ENCODE peak calls at places on chromosome 7, in four cellular contexts. R is HepG2, Q is GM12878, U is K562. C is an unnamed sample.

GRCh38 chr7:117193564-117193963 is 129.3 kb downstream of the WNT2 start:
- DNase-seq in R (no peak), Q (no peak), U (no peak), C (no peak)

GRCh38 chr7:133794490-133794889 is 332.6 kb upstream of the LRGUK start:
- DNase-seq in R (no peak), Q (no peak), U (no peak), C (no peak)

GRCh38 chr7:28298870-28299484 is 113.3 kb upstream of the CREB5 start:
- DNase-seq in R (peak), Q (no peak), U (peak), C (peak)

GRCh38 chr7:84591897-84592296 is 397.3 kb upstream of the SEMA3A start:
- DNase-seq in R (no peak), Q (no peak), U (no peak), C (no peak)

GRCh38 chr7:140358771-140359095 is 39.6 kb downstream of the SLC37A3 start:
- DNase-seq in R (no peak), Q (no peak), U (no peak), C (no peak)

GRCh38 chr7:46315891-46316290 is 394.8 kb upstream of the IGFBP3 start:
- DNase-seq in R (no peak), Q (no peak), U (no peak), C (no peak)

GRCh38 chr7:122438001-122438400 is 133.5 kb upstream of the FEZF1 start:
- DNase-seq in R (no peak), Q (no peak), U (no peak), C (no peak)

GRCh38 chr7:85041599-85042216 is 145.1 kb downstream of the SEMA3D start:
- DNase-seq in R (peak), Q (peak), U (peak), C (peak)

GRCh38 chr7:157373493-157373892 is 36.7 kb downstream of the DNAJB6 start:
- DNase-seq in R (no peak), Q (no peak), U (no peak), C (no peak)

GRCh38 chr7:151248191-151249033 is at the start of gene SMARCD3:
- DNase-seq in R (peak), Q (no peak), U (peak), C (peak)

GRCh38 chr7:87212478-87212877 is 7.1 kb downstream of the TMEM243 start:
- DNase-seq in R (no peak), Q (no peak), U (no peak), C (no peak)

GRCh38 chr7:101733713-101734475 is 83.5 kb upstream of the CUX1 start:
- DNase-seq in R (peak), Q (no peak), U (peak), C (peak)

GRCh38 chr7:143408686-143409551 is at the start of gene EPHA1:
- DNase-seq in R (no peak), Q (no peak), U (peak), C (peak)

GRCh38 chr7:36749282-36749960 is 25.1 kb upstream of the AOAH start:
- DNase-seq in R (no peak), Q (no peak), U (no peak), C (no peak)

GRCh38 chr7:39294022-39294421 is 272.2 kb upstream of the YAE1 start:
- DNase-seq in R (no peak), Q (no peak), U (no peak), C (no peak)

GRCh38 chr7:81478664-81479063 is 291.2 kb downstream of the HGF start:
- DNase-seq in R (peak), Q (no peak), U (peak), C (no peak)

GRCh38 chr7:24864214-24864817 is 107.1 kb upstream of the GSDME start:
- DNase-seq in R (no peak), Q (no peak), U (peak), C (no peak)
- TF ChIP-seq USF2 in R (no peak), Q (no peak), U (no peak), C (no peak)

GRCh38 chr7:29364661-29365060 is 170.1 kb downstream of the CHN2 start:
- DNase-seq in R (no peak), Q (no peak), U (no peak), C (no peak)

GRCh38 chr7:29360633-29361625 is 166.4 kb downstream of the CHN2 start:
- DNase-seq in R (no peak), Q (no peak), U (no peak), C (no peak)

GRCh38 chr7:29365423-29365822 is 170.8 kb downstream of the CHN2 start:
- DNase-seq in R (no peak), Q (no peak), U (no peak), C (no peak)

GRCh38 chr7:29359480-29360093 is 165.0 kb downstream of the CHN2 start:
- DNase-seq in R (no peak), Q (no peak), U (no peak), C (no peak)

GRCh38 chr7:29363636-29364425 is 169.3 kb downstream of the CHN2 start:
- DNase-seq in R (no peak), Q (no peak), U (no peak), C (no peak)
- TF ChIP-seq CREB1 in R (no peak), Q (no peak), U (no peak), C (no peak)

DNA sequence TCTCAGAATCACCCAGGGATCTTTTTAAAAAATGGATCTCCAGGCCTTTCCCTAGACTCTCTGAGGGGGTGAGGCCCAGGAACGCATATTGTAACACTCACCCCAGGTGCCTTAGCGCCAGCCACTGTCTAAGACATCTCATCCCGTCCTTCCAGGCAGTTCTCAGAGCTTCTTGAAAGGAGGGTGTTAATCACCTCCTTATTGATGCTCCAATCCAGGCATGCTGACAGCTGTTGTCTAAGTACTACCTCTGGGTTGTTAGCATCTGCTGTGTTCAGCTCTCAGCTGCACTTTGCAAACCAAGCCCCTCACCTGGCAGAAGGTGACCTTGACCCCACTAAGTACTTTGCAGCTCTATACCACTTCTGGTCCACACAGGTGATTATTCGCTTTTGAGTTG is 36.0 kb downstream of the KIAA1549 start:
- DNase-seq in R (no peak), Q (no peak), U (no peak), C (no peak)
- TF ChIP-seq USF2 in R (no peak), Q (no peak), U (no peak), C (no peak)

GRCh38 chr7:79212334-79212733 is 241.1 kb downstream of the MAGI2 start:
- DNase-seq in R (no peak), Q (no peak), U (no peak), C (no peak)
- TF ChIP-seq CREB1 in R (no peak), Q (no peak), U (no peak), C (no peak)

GRCh38 chr7:137682596-137682995 is 164.2 kb downstream of the DGKI start:
- DNase-seq in R (no peak), Q (no peak), U (no peak), C (no peak)
- TF ChIP-seq USF2 in R (no peak), Q (no peak), U (no peak), C (no peak)

GRCh38 chr7:25781704-25782103 is 370.3 kb upstream of the NFE2L3 start:
- DNase-seq in R (no peak), Q (no peak), U (no peak), C (no peak)
- TF ChIP-seq CREB1 in R (no peak), Q (no peak), U (no peak), C (no peak)

GRCh38 chr7:131370523-131370968 is 42.9 kb downstream of the MKLN1 start:
- DNase-seq in R (no peak), Q (peak), U (peak), C (no peak)
- TF ChIP-seq USF2 in R (no peak), Q (no peak), U (no peak), C (no peak)

DNA sequence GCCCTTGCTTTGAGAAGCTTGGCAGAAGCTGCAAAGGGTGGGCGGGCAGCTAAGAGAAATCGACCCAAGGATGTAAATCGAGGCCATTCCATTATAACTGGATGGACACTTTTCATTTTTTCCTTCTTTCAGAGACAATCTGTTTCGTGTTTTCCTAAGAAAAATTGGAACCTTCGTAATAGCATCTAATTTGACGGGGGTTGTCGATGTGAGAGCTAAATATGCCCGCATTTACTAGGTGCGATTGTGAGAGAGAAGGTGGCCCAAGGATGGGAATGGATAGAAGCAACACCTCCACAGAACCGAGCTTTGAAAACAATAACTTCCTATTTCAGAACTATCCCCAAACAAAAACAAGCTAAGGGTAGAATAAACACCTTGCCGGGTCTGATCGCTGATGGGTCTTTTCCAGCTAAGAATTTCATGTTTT is 848 bp upstream of the HOXA4 start:
- DNase-seq in R (no peak), Q (no peak), U (no peak), C (no peak)
- TF ChIP-seq CREB1 in R (no peak), Q (no peak), U (no peak), C (no peak)

GRCh38 chr7:159040912-159041711 is 103.6 kb downstream of the VIPR2 start:
- DNase-seq in R (no peak), Q (no peak), U (no peak), C (no peak)
- TF ChIP-seq USF2 in R (no peak), Q (no peak), U (no peak), C (no peak)